ENCODE peak calls at places on chromosomes 4 and X, in nine cellular contexts. Y is esophagus squamous epithelium; R is neural progenitor cell; P is DMS79; O is kidney epithelial cell; N is mammary epithelial cell; W is NCI-H1417; J is activated T-cell treated with anti-CD3 and anti-CD28 coated beads for 1 hour; K is activated T-helper 1 cell treated with anti-CD3 and anti-CD28 coated beads, Interleukin-12 subunit alpha, Interleukin-12 subunit beta, Interleukin-2, Interleukin-4 antibody, amounts not matched to agents 30 ng/mL and 10 ng/mL and 1 ng/mL, durations not matched to agents 14 hours and 24 hours and 36 hours. T is an unnamed sample.
A peak's percentile ranks its signal among the peaks of the same experiment; 100 is the strongest.

GRCh38 chr4:153512952-153513500 is 46.9 kb downstream of the TMEM131L start:
- DNase-seq in Y (no peak), R (no peak), P (no peak), O (no peak), N (no peak), W (no peak), J (no peak), K (no peak), T (no peak)

GRCh38 chrX:118595501-118596042 is 100.0 kb downstream of the DOCK11 start:
- DNase-seq in Y (no peak), R (no peak), P (peak; percentile 50), O (no peak), N (no peak), W (peak; percentile 54), J (no peak), K (no peak), T (no peak)

GRCh38 chr4:81152839-81153713 is 61.9 kb downstream of the PRKG2 start:
- DNase-seq in Y (no peak), R (no peak), P (no peak), O (no peak), N (peak; percentile 65), W (peak; percentile 55), J (no peak), K (no peak), T (no peak)

GRCh38 chr4:139015269-139015947 is at the start of gene NOCT:
- DNase-seq in Y (peak; percentile 45), R (peak; percentile 95), P (peak; percentile 71), O (peak; percentile 73), N (peak; percentile 93), W (peak; percentile 96), J (peak; percentile 84), K (peak; percentile 90), T (peak; percentile 91)

GRCh38 chr4:141486375-141486997 is 149.9 kb upstream of the IL15 start:
- DNase-seq in Y (no peak), R (no peak), P (no peak), O (no peak), N (peak; percentile 67), W (no peak), J (no peak), K (no peak), T (no peak)

GRCh38 chr4:118288097-118288496 is 64.7 kb downstream of the PRSS12 start:
- DNase-seq in Y (no peak), R (no peak), P (no peak), O (no peak), N (peak; percentile 27), W (no peak), J (no peak), K (no peak), T (no peak)

GRCh38 chr4:3384771-3385701 is 56.7 kb upstream of the HGFAC start:
- DNase-seq in Y (no peak), R (no peak), P (no peak), O (no peak), N (peak; percentile 89), W (no peak), J (no peak), K (no peak), T (no peak)

GRCh38 chr4:42655248-42655647 is 1.7 kb downstream of the ATP8A1 start:
- DNase-seq in Y (no peak), R (no peak), P (no peak), O (no peak), N (no peak), W (peak; percentile 24), J (no peak), K (no peak), T (no peak)

GRCh38 chrX:85004255-85004654 is 578 bp downstream of the APOOL start:
- DNase-seq in Y (no peak), R (no peak), P (no peak), O (no peak), N (peak; percentile 35), W (peak; percentile 57), J (no peak), K (no peak), T (no peak)

GRCh38 chrX:74423289-74423985 is 2.1 kb downstream of the SLC16A2 start:
- DNase-seq in Y (no peak), R (no peak), P (no peak), O (no peak), N (no peak), W (peak; percentile 54), J (no peak), K (no peak), T (no peak)

GRCh38 chrX:150846130-150846529 is 52.3 kb downstream of the CD99L2 start:
- DNase-seq in Y (no peak), R (no peak), P (no peak), O (no peak), N (no peak), W (no peak), J (no peak), K (no peak), T (no peak)

GRCh38 chr4:78065514-78066192 is 8.5 kb downstream of the FRAS1 start:
- DNase-seq in Y (no peak), R (no peak), P (no peak), O (no peak), N (no peak), W (peak; percentile 39), J (no peak), K (no peak), T (no peak)

GRCh38 chr4:124415206-124415605 is 297.3 kb downstream of the ANKRD50 start:
- DNase-seq in Y (no peak), R (no peak), P (no peak), O (no peak), N (no peak), W (no peak), J (no peak), K (no peak), T (no peak)